ENCODE peak calls at places on chromosomes 2 and 18, in four cellular contexts. One of them, this sample, is unnamed.

GRCh38 chr2:15984367-15985255 is 44.3 kb downstream of the MYCN start:
- DNase-seq in K562: no peak
- DNase-seq in GM12878: no peak
- DNase-seq in SK-N-SH: peak; percentile 87
- DNase-seq in this sample: peak; percentile 44

GRCh38 chr2:177029501-177029900 is 183.1 kb upstream of the HNRNPA3 start:
- DNase-seq in K562: no peak
- DNase-seq in GM12878: no peak
- DNase-seq in SK-N-SH: no peak
- DNase-seq in this sample: peak; percentile 36

GRCh38 chr2:162773352-162773751 is 65.2 kb downstream of the KCNH7 start:
- DNase-seq in K562: no peak
- DNase-seq in GM12878: no peak
- DNase-seq in SK-N-SH: no peak
- DNase-seq in this sample: no peak

GRCh38 chr2:11582526-11583202 is 48.8 kb downstream of the GREB1 start:
- DNase-seq in K562: peak; percentile 73
- DNase-seq in GM12878: no peak
- DNase-seq in SK-N-SH: peak; percentile 84
- DNase-seq in this sample: peak; percentile 84

GRCh38 chr2:187475499-187476248 is 27.6 kb upstream of the CALCRL start:
- DNase-seq in K562: no peak
- DNase-seq in GM12878: no peak
- DNase-seq in SK-N-SH: no peak
- DNase-seq in this sample: no peak

GRCh38 chr2:28436525-28437051 is 43.9 kb downstream of the FOSL2 start:
- DNase-seq in K562: no peak
- DNase-seq in GM12878: no peak
- DNase-seq in SK-N-SH: peak; percentile 69
- DNase-seq in this sample: no peak

GRCh38 chr2:126981476-126981875 is 82.8 kb downstream of the TEX51 start:
- DNase-seq in K562: no peak
- DNase-seq in GM12878: no peak
- DNase-seq in SK-N-SH: no peak
- DNase-seq in this sample: no peak

GRCh38 chr2:30280596-30281434 is 49.5 kb downstream of the LBH start:
- DNase-seq in K562: no peak
- DNase-seq in GM12878: no peak
- DNase-seq in SK-N-SH: no peak
- DNase-seq in this sample: no peak

GRCh38 chr2:220188031-220188430 is 560.6 kb downstream of the SLC4A3 start:
- DNase-seq in K562: no peak
- DNase-seq in GM12878: no peak
- DNase-seq in SK-N-SH: no peak
- DNase-seq in this sample: no peak

GRCh38 chr2:58101500-58101899 is 54.9 kb downstream of the VRK2 start:
- DNase-seq in K562: no peak
- DNase-seq in GM12878: no peak
- DNase-seq in SK-N-SH: no peak
- DNase-seq in this sample: no peak

GRCh38 chr2:120279708-120280107 is 27.1 kb downstream of the RALB start:
- DNase-seq in K562: no peak
- DNase-seq in GM12878: no peak
- DNase-seq in SK-N-SH: no peak
- DNase-seq in this sample: no peak

GRCh38 chr2:152354909-152355308 is 19.9 kb downstream of the FMNL2 start:
- DNase-seq in K562: no peak
- DNase-seq in GM12878: no peak
- DNase-seq in SK-N-SH: no peak
- DNase-seq in this sample: no peak

GRCh38 chr2:47751856-47752414 is 31.0 kb upstream of the MSH6 start:
- DNase-seq in K562: no peak
- DNase-seq in GM12878: no peak
- DNase-seq in SK-N-SH: no peak
- DNase-seq in this sample: no peak

GRCh38 chr2:195413944-195414343 is 243.1 kb upstream of the SLC39A10 start:
- DNase-seq in K562: no peak
- DNase-seq in GM12878: no peak
- DNase-seq in SK-N-SH: no peak
- DNase-seq in this sample: no peak

GRCh38 chr2:18378020-18378653 is 182.3 kb downstream of the RDH14 start:
- DNase-seq in K562: peak; percentile 54
- DNase-seq in GM12878: no peak
- DNase-seq in SK-N-SH: peak; percentile 62
- DNase-seq in this sample: peak; percentile 37

GRCh38 chr18:77123313-77124231 is 9.0 kb downstream of the MBP start:
- DNase-seq in K562: no peak
- DNase-seq in GM12878: no peak
- DNase-seq in SK-N-SH: no peak
- DNase-seq in this sample: no peak

GRCh38 chr18:8116346-8117007 is 492.8 kb upstream of the RAB12 start:
- DNase-seq in K562: no peak
- DNase-seq in GM12878: no peak
- DNase-seq in SK-N-SH: no peak
- DNase-seq in this sample: no peak

GRCh38 chr2:98333922-98334321 is 12.3 kb upstream of the CNGA3 start:
- DNase-seq in K562: no peak
- DNase-seq in GM12878: no peak
- DNase-seq in SK-N-SH: no peak
- DNase-seq in this sample: no peak

GRCh38 chr2:213451542-213452256 is 167.4 kb downstream of the SPAG16 start:
- DNase-seq in K562: no peak
- DNase-seq in GM12878: no peak
- DNase-seq in SK-N-SH: no peak
- DNase-seq in this sample: peak; percentile 16

GRCh38 chr2:161406316-161406715 is 9.8 kb upstream of the TBR1 start:
- DNase-seq in K562: no peak
- DNase-seq in GM12878: no peak
- DNase-seq in SK-N-SH: no peak
- DNase-seq in this sample: no peak

GRCh38 chr2:169091761-169092523 is 22.6 kb downstream of the DHRS9 start:
- DNase-seq in K562: no peak
- DNase-seq in GM12878: no peak
- DNase-seq in SK-N-SH: no peak
- DNase-seq in this sample: no peak

GRCh38 chr2:43708178-43708577 is 31.9 kb upstream of the C1GALT1C1L start:
- DNase-seq in K562: no peak
- DNase-seq in GM12878: no peak
- DNase-seq in SK-N-SH: no peak
- DNase-seq in this sample: no peak

GRCh38 chr18:45686892-45687611 is 36.9 kb upstream of the SLC14A1 start:
- DNase-seq in K562: no peak
- DNase-seq in GM12878: no peak
- DNase-seq in SK-N-SH: no peak
- DNase-seq in this sample: no peak

GRCh38 chr18:11391636-11392035 is 217.8 kb upstream of the SLC35G4 start:
- DNase-seq in K562: no peak
- DNase-seq in GM12878: no peak
- DNase-seq in SK-N-SH: no peak
- DNase-seq in this sample: no peak

GRCh38 chr2:20040489-20041172 is 10.8 kb downstream of the LAPTM4A start:
- DNase-seq in K562: no peak
- DNase-seq in GM12878: no peak
- DNase-seq in SK-N-SH: no peak
- DNase-seq in this sample: no peak

GRCh38 chr2:205776139-205776538 is 93.8 kb downstream of the NRP2 start:
- DNase-seq in K562: peak; percentile 71
- DNase-seq in GM12878: no peak
- DNase-seq in SK-N-SH: peak; percentile 61
- DNase-seq in this sample: peak; percentile 95

GRCh38 chr2:46352621-46353020 is 55.4 kb downstream of the EPAS1 start:
- DNase-seq in K562: no peak
- DNase-seq in GM12878: no peak
- DNase-seq in SK-N-SH: no peak
- DNase-seq in this sample: no peak

GRCh38 chr2:120740765-120741513 is 5.3 kb downstream of the GLI2 start:
- DNase-seq in K562: no peak
- DNase-seq in GM12878: no peak
- DNase-seq in SK-N-SH: peak; percentile 55
- DNase-seq in this sample: peak; percentile 71

GRCh38 chr2:157404363-157404762 is 39.5 kb downstream of the CYTIP start:
- DNase-seq in K562: no peak
- DNase-seq in GM12878: peak; percentile 85
- DNase-seq in SK-N-SH: no peak
- DNase-seq in this sample: no peak

GRCh38 chr18:5317186-5317585 is 21.7 kb upstream of the ZBTB14 start:
- DNase-seq in K562: no peak
- DNase-seq in GM12878: no peak
- DNase-seq in SK-N-SH: no peak
- DNase-seq in this sample: no peak

GRCh38 chr2:12202702-12203101 is 456.3 kb downstream of the LPIN1 start:
- DNase-seq in K562: no peak
- DNase-seq in GM12878: no peak
- DNase-seq in SK-N-SH: no peak
- DNase-seq in this sample: no peak

GRCh38 chr18:21740724-21741510 is at the start of gene MIB1:
- DNase-seq in K562: peak; percentile 74
- DNase-seq in GM12878: peak; percentile 83
- DNase-seq in SK-N-SH: peak; percentile 96
- DNase-seq in this sample: peak; percentile 59

GRCh38 chr2:106137944-106138903 is 55.9 kb downstream of the UXS1 start:
- DNase-seq in K562: no peak
- DNase-seq in GM12878: no peak
- DNase-seq in SK-N-SH: no peak
- DNase-seq in this sample: no peak

GRCh38 chr2:73981081-73981968 is 3.4 kb upstream of the TET3 start:
- DNase-seq in K562: peak; percentile 80
- DNase-seq in GM12878: no peak
- DNase-seq in SK-N-SH: peak; percentile 47
- DNase-seq in this sample: peak; percentile 79

GRCh38 chr18:8742382-8743361 is 37.3 kb downstream of the MTCL1 start:
- DNase-seq in K562: no peak
- DNase-seq in GM12878: no peak
- DNase-seq in SK-N-SH: no peak
- DNase-seq in this sample: no peak

DNA sequence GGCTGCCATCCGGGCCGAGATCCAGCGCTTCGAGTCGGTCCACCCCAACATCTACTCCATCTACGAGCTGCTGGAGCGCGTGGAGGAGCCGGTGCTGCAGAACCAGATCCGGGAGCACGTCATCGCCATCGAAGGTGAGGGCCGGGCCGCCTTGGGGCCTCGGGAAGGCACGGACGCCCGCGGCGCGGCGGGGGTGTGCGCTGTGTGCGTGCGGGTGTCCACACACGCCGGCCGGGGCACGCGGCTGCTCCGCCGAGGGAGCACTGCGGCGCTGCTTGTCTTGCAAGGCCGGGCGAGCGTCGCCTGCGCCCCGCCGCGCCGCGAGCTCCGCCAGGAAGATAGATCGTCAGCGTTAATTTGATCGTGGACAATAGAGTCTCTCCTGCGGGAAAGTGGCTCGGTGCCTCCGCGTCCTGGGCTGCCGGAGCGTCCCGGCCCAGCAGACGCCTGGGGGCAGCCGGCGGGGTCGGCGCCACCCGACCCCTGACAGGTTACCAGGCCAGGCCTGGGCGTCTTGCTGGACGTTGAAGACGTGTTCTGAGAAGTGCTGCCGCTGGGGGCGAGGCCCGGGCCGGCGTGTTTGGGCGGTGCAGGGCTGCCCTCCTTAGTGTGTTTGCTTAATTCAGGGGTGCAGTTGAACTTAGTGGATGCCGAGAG is 1.0 kb downstream of the AGAP1 start:
- DNase-seq in K562: peak; percentile 28
- DNase-seq in GM12878: no peak
- DNase-seq in SK-N-SH: peak; percentile 71
- DNase-seq in this sample: no peak
- TF ChIP-seq USF1 in K562: no peak
- TF ChIP-seq USF1 in GM12878: no peak
- TF ChIP-seq USF1 in SK-N-SH: no peak
- TF ChIP-seq USF1 in this sample: no peak

GRCh38 chr2:151206446-151206968 is 55.2 kb downstream of the RBM43 start:
- DNase-seq in K562: no peak
- DNase-seq in GM12878: no peak
- DNase-seq in SK-N-SH: no peak
- DNase-seq in this sample: no peak
- TF ChIP-seq USF1 in K562: no peak
- TF ChIP-seq USF1 in GM12878: no peak
- TF ChIP-seq USF1 in SK-N-SH: no peak
- TF ChIP-seq USF1 in this sample: no peak

GRCh38 chr2:134445116-134445515 is 191.2 kb downstream of the MGAT5 start:
- DNase-seq in K562: no peak
- DNase-seq in GM12878: no peak
- DNase-seq in SK-N-SH: no peak
- DNase-seq in this sample: no peak

GRCh38 chr2:134447669-134448068 is 193.8 kb downstream of the MGAT5 start:
- DNase-seq in K562: no peak
- DNase-seq in GM12878: no peak
- DNase-seq in SK-N-SH: no peak
- DNase-seq in this sample: no peak

GRCh38 chr2:134445981-134446380 is 192.1 kb downstream of the MGAT5 start:
- DNase-seq in K562: no peak
- DNase-seq in GM12878: no peak
- DNase-seq in SK-N-SH: no peak
- DNase-seq in this sample: no peak

GRCh38 chr2:134448650-134449049 is 194.8 kb downstream of the MGAT5 start:
- DNase-seq in K562: no peak
- DNase-seq in GM12878: no peak
- DNase-seq in SK-N-SH: no peak
- DNase-seq in this sample: no peak

GRCh38 chr2:134446431-134447091 is 192.7 kb downstream of the MGAT5 start:
- DNase-seq in K562: no peak
- DNase-seq in GM12878: no peak
- DNase-seq in SK-N-SH: no peak
- DNase-seq in this sample: no peak
- TF ChIP-seq USF1 in K562: no peak
- TF ChIP-seq USF1 in GM12878: no peak
- TF ChIP-seq USF1 in SK-N-SH: no peak
- TF ChIP-seq USF1 in this sample: no peak

GRCh38 chr2:40106061-40106460 is 327.0 kb upstream of the THUMPD2 start:
- DNase-seq in K562: no peak
- DNase-seq in GM12878: no peak
- DNase-seq in SK-N-SH: no peak
- DNase-seq in this sample: no peak
- TF ChIP-seq USF1 in K562: no peak
- TF ChIP-seq USF1 in GM12878: no peak
- TF ChIP-seq USF1 in SK-N-SH: no peak
- TF ChIP-seq USF1 in this sample: no peak

DNA sequence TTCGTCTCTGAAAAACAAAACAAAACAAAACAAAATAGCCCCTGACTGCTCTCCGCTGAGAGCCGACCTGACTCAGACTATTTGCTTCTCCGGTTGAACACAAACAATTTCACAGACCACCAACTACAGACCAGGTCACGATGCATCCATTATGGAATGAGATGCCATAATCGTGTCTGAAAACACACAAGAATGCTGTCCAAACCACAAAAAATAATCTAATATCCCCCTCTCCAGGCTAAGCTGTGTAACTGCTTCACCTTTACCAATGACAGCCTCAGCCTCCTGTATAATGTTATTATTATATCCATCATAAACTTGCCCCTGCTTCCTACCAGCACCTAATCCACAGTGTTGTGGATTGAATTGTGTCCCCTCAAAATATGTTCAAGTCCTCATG is 114.7 kb downstream of the DNAH6 start:
- DNase-seq in K562: peak; percentile 14
- DNase-seq in GM12878: no peak
- DNase-seq in SK-N-SH: peak; percentile 36
- DNase-seq in this sample: no peak
- TF ChIP-seq USF1 in K562: no peak
- TF ChIP-seq USF1 in GM12878: no peak
- TF ChIP-seq USF1 in SK-N-SH: no peak
- TF ChIP-seq USF1 in this sample: no peak

This sample was measured in WTC11.